ENCODE peak calls at places on chromosomes 6 and 20, in four cellular contexts. One of them, this sample, is unnamed.

GRCh38 chr6:33914519-33915120 is 110.8 kb upstream of the MLN start:
- DNase-seq in midbrain: no peak
- DNase-seq in stimulated activated effector memory CD8-positive, alpha-beta T cell treated with anti-CD3 and anti-CD28 coated beads, Interleukin-12 subunit alpha, Interleukin-12 subunit beta, amount 100 ng/mL, for 72 hours: peak
- DNase-seq in kidney tubule cell: no peak
- DNase-seq in this sample: no peak

GRCh38 chr6:45946352-45946751 is 69.3 kb downstream of the CLIC5 start:
- DNase-seq in kidney tubule cell: no peak
- DNase-seq in midbrain: no peak
- DNase-seq in stimulated activated effector memory CD8-positive, alpha-beta T cell treated with anti-CD3 and anti-CD28 coated beads, Interleukin-12 subunit alpha, Interleukin-12 subunit beta, amount 100 ng/mL, for 72 hours: no peak
- DNase-seq in this sample: peak

GRCh38 chr6:157667211-157668033 is 155.6 kb upstream of the SNX9 start:
- DNase-seq in stimulated activated effector memory CD8-positive, alpha-beta T cell treated with anti-CD3 and anti-CD28 coated beads, Interleukin-12 subunit alpha, Interleukin-12 subunit beta, amount 100 ng/mL, for 72 hours: peak
- DNase-seq in midbrain: peak
- DNase-seq in kidney tubule cell: peak
- DNase-seq in this sample: peak

GRCh38 chr20:33837096-33837830 is 26.1 kb downstream of the CHMP4B start:
- DNase-seq in midbrain: no peak
- DNase-seq in stimulated activated effector memory CD8-positive, alpha-beta T cell treated with anti-CD3 and anti-CD28 coated beads, Interleukin-12 subunit alpha, Interleukin-12 subunit beta, amount 100 ng/mL, for 72 hours: no peak
- DNase-seq in kidney tubule cell: no peak
- DNase-seq in this sample: no peak

GRCh38 chr6:78020586-78020985 is 367.7 kb downstream of the MEI4 start:
- DNase-seq in kidney tubule cell: no peak
- DNase-seq in stimulated activated effector memory CD8-positive, alpha-beta T cell treated with anti-CD3 and anti-CD28 coated beads, Interleukin-12 subunit alpha, Interleukin-12 subunit beta, amount 100 ng/mL, for 72 hours: no peak
- DNase-seq in midbrain: no peak
- DNase-seq in this sample: no peak

GRCh38 chr6:14055541-14055940 is 62.0 kb upstream of the CD83 start:
- DNase-seq in midbrain: no peak
- DNase-seq in kidney tubule cell: no peak
- DNase-seq in stimulated activated effector memory CD8-positive, alpha-beta T cell treated with anti-CD3 and anti-CD28 coated beads, Interleukin-12 subunit alpha, Interleukin-12 subunit beta, amount 100 ng/mL, for 72 hours: no peak
- DNase-seq in this sample: no peak

GRCh38 chr6:150485559-150486517 is 113.8 kb upstream of the PLEKHG1 start:
- DNase-seq in stimulated activated effector memory CD8-positive, alpha-beta T cell treated with anti-CD3 and anti-CD28 coated beads, Interleukin-12 subunit alpha, Interleukin-12 subunit beta, amount 100 ng/mL, for 72 hours: no peak
- DNase-seq in kidney tubule cell: peak
- DNase-seq in midbrain: no peak
- DNase-seq in this sample: no peak

GRCh38 chr6:139376054-139376355 is 1.6 kb upstream of the CITED2 start:
- DNase-seq in stimulated activated effector memory CD8-positive, alpha-beta T cell treated with anti-CD3 and anti-CD28 coated beads, Interleukin-12 subunit alpha, Interleukin-12 subunit beta, amount 100 ng/mL, for 72 hours: no peak
- DNase-seq in kidney tubule cell: no peak
- DNase-seq in midbrain: no peak
- DNase-seq in this sample: peak

GRCh38 chr6:11734861-11735652 is 43.5 kb downstream of the ADTRP start:
- DNase-seq in kidney tubule cell: peak
- DNase-seq in stimulated activated effector memory CD8-positive, alpha-beta T cell treated with anti-CD3 and anti-CD28 coated beads, Interleukin-12 subunit alpha, Interleukin-12 subunit beta, amount 100 ng/mL, for 72 hours: no peak
- DNase-seq in midbrain: no peak
- DNase-seq in this sample: no peak

GRCh38 chr6:45626087-45626891 is 248.6 kb upstream of the SUPT3H start:
- DNase-seq in kidney tubule cell: peak
- DNase-seq in midbrain: no peak
- DNase-seq in stimulated activated effector memory CD8-positive, alpha-beta T cell treated with anti-CD3 and anti-CD28 coated beads, Interleukin-12 subunit alpha, Interleukin-12 subunit beta, amount 100 ng/mL, for 72 hours: no peak
- DNase-seq in this sample: no peak

GRCh38 chr6:124334359-124334758 is 530.7 kb downstream of the NKAIN2 start:
- DNase-seq in stimulated activated effector memory CD8-positive, alpha-beta T cell treated with anti-CD3 and anti-CD28 coated beads, Interleukin-12 subunit alpha, Interleukin-12 subunit beta, amount 100 ng/mL, for 72 hours: no peak
- DNase-seq in midbrain: no peak
- DNase-seq in kidney tubule cell: no peak
- DNase-seq in this sample: no peak

GRCh38 chr6:112408522-112408921 is 61.4 kb downstream of the RFPL4B start:
- DNase-seq in kidney tubule cell: no peak
- DNase-seq in midbrain: no peak
- DNase-seq in stimulated activated effector memory CD8-positive, alpha-beta T cell treated with anti-CD3 and anti-CD28 coated beads, Interleukin-12 subunit alpha, Interleukin-12 subunit beta, amount 100 ng/mL, for 72 hours: no peak
- DNase-seq in this sample: no peak

GRCh38 chr6:150751296-150751695 is 114.2 kb upstream of the MTHFD1L start:
- DNase-seq in midbrain: no peak
- DNase-seq in stimulated activated effector memory CD8-positive, alpha-beta T cell treated with anti-CD3 and anti-CD28 coated beads, Interleukin-12 subunit alpha, Interleukin-12 subunit beta, amount 100 ng/mL, for 72 hours: no peak
- DNase-seq in kidney tubule cell: peak
- DNase-seq in this sample: no peak

GRCh38 chr6:1029196-1029595 is 282.7 kb upstream of the FOXQ1 start:
- DNase-seq in kidney tubule cell: peak
- DNase-seq in midbrain: no peak
- DNase-seq in stimulated activated effector memory CD8-positive, alpha-beta T cell treated with anti-CD3 and anti-CD28 coated beads, Interleukin-12 subunit alpha, Interleukin-12 subunit beta, amount 100 ng/mL, for 72 hours: no peak
- DNase-seq in this sample: no peak

GRCh38 chr6:130240232-130240631 is 17.5 kb upstream of the SAMD3 start:
- DNase-seq in kidney tubule cell: no peak
- DNase-seq in stimulated activated effector memory CD8-positive, alpha-beta T cell treated with anti-CD3 and anti-CD28 coated beads, Interleukin-12 subunit alpha, Interleukin-12 subunit beta, amount 100 ng/mL, for 72 hours: no peak
- DNase-seq in midbrain: no peak
- DNase-seq in this sample: no peak

GRCh38 chr20:45350217-45350616 is 2.0 kb upstream of the SDC4 start:
- DNase-seq in midbrain: no peak
- DNase-seq in stimulated activated effector memory CD8-positive, alpha-beta T cell treated with anti-CD3 and anti-CD28 coated beads, Interleukin-12 subunit alpha, Interleukin-12 subunit beta, amount 100 ng/mL, for 72 hours: no peak
- DNase-seq in kidney tubule cell: no peak
- DNase-seq in this sample: no peak

GRCh38 chr6:33619166-33619565 is 2.0 kb upstream of the ITPR3 start:
- DNase-seq in midbrain: no peak
- DNase-seq in kidney tubule cell: no peak
- DNase-seq in stimulated activated effector memory CD8-positive, alpha-beta T cell treated with anti-CD3 and anti-CD28 coated beads, Interleukin-12 subunit alpha, Interleukin-12 subunit beta, amount 100 ng/mL, for 72 hours: no peak
- DNase-seq in this sample: no peak

GRCh38 chr6:20404641-20405032 is 3.0 kb downstream of the E2F3 start:
- DNase-seq in midbrain: no peak
- DNase-seq in stimulated activated effector memory CD8-positive, alpha-beta T cell treated with anti-CD3 and anti-CD28 coated beads, Interleukin-12 subunit alpha, Interleukin-12 subunit beta, amount 100 ng/mL, for 72 hours: peak
- DNase-seq in kidney tubule cell: peak
- DNase-seq in this sample: peak

GRCh38 chr6:31139599-31139998 is 733 bp upstream of the PSORS1C2 start:
- DNase-seq in stimulated activated effector memory CD8-positive, alpha-beta T cell treated with anti-CD3 and anti-CD28 coated beads, Interleukin-12 subunit alpha, Interleukin-12 subunit beta, amount 100 ng/mL, for 72 hours: no peak
- DNase-seq in midbrain: no peak
- DNase-seq in kidney tubule cell: peak
- DNase-seq in this sample: peak

GRCh38 chr20:7333846-7334245 is 566.4 kb downstream of the BMP2 start:
- DNase-seq in stimulated activated effector memory CD8-positive, alpha-beta T cell treated with anti-CD3 and anti-CD28 coated beads, Interleukin-12 subunit alpha, Interleukin-12 subunit beta, amount 100 ng/mL, for 72 hours: no peak
- DNase-seq in midbrain: no peak
- DNase-seq in kidney tubule cell: peak
- DNase-seq in this sample: no peak

GRCh38 chr6:54282186-54282585 is 26.1 kb upstream of the TINAG start:
- DNase-seq in kidney tubule cell: peak
- DNase-seq in midbrain: no peak
- DNase-seq in stimulated activated effector memory CD8-positive, alpha-beta T cell treated with anti-CD3 and anti-CD28 coated beads, Interleukin-12 subunit alpha, Interleukin-12 subunit beta, amount 100 ng/mL, for 72 hours: no peak
- DNase-seq in this sample: peak

GRCh38 chr6:20454201-20454824 is 52.6 kb downstream of the E2F3 start:
- DNase-seq in stimulated activated effector memory CD8-positive, alpha-beta T cell treated with anti-CD3 and anti-CD28 coated beads, Interleukin-12 subunit alpha, Interleukin-12 subunit beta, amount 100 ng/mL, for 72 hours: no peak
- DNase-seq in midbrain: no peak
- DNase-seq in kidney tubule cell: no peak
- DNase-seq in this sample: no peak

GRCh38 chr6:116511424-116512131 is at the start of gene CALHM5:
- DNase-seq in kidney tubule cell: peak
- DNase-seq in stimulated activated effector memory CD8-positive, alpha-beta T cell treated with anti-CD3 and anti-CD28 coated beads, Interleukin-12 subunit alpha, Interleukin-12 subunit beta, amount 100 ng/mL, for 72 hours: no peak
- DNase-seq in midbrain: peak
- DNase-seq in this sample: peak

GRCh38 chr6:2157441-2158127 is 87.8 kb downstream of the GMDS start:
- DNase-seq in kidney tubule cell: peak
- DNase-seq in midbrain: no peak
- DNase-seq in stimulated activated effector memory CD8-positive, alpha-beta T cell treated with anti-CD3 and anti-CD28 coated beads, Interleukin-12 subunit alpha, Interleukin-12 subunit beta, amount 100 ng/mL, for 72 hours: no peak
- DNase-seq in this sample: no peak

GRCh38 chr20:7171911-7172310 is 404.4 kb downstream of the BMP2 start:
- DNase-seq in midbrain: no peak
- DNase-seq in kidney tubule cell: no peak
- DNase-seq in stimulated activated effector memory CD8-positive, alpha-beta T cell treated with anti-CD3 and anti-CD28 coated beads, Interleukin-12 subunit alpha, Interleukin-12 subunit beta, amount 100 ng/mL, for 72 hours: no peak
- DNase-seq in this sample: no peak

GRCh38 chr20:25046181-25046641 is 11.7 kb downstream of the ACSS1 start:
- DNase-seq in kidney tubule cell: peak
- DNase-seq in midbrain: no peak
- DNase-seq in stimulated activated effector memory CD8-positive, alpha-beta T cell treated with anti-CD3 and anti-CD28 coated beads, Interleukin-12 subunit alpha, Interleukin-12 subunit beta, amount 100 ng/mL, for 72 hours: no peak
- DNase-seq in this sample: no peak

GRCh38 chr20:37990571-37991151 is 42.6 kb downstream of the TTI1 start:
- DNase-seq in midbrain: no peak
- DNase-seq in kidney tubule cell: peak
- DNase-seq in stimulated activated effector memory CD8-positive, alpha-beta T cell treated with anti-CD3 and anti-CD28 coated beads, Interleukin-12 subunit alpha, Interleukin-12 subunit beta, amount 100 ng/mL, for 72 hours: peak
- DNase-seq in this sample: peak